ENCODE peak calls at places on chromosomes 11 and 22, in five cellular contexts. I is Peyer's patch, K is IMR-90, Y is left ventricle myocardium inferior, T is adrenal gland. O is an unnamed sample.

GRCh38 chr11:46001427-46002049 is 79.1 kb downstream of the LARGE2 start:
- DNase-seq in K (peak; percentile 70), T (no peak), I (no peak), Y (no peak), O (no peak)

GRCh38 chr11:15911377-15912044 is 444.8 kb downstream of the SOX6 start:
- DNase-seq in I (no peak), Y (peak; percentile 69), K (peak; percentile 74), T (peak; percentile 71), O (no peak)

GRCh38 chr11:95556342-95557151 is 233.0 kb downstream of the FAM76B start:
- DNase-seq in Y (no peak), I (no peak), K (peak; percentile 49), T (no peak), O (peak; percentile 66)

GRCh38 chr11:45371251-45371749 is 85.2 kb upstream of the SYT13 start:
- DNase-seq in I (peak; percentile 64), K (peak; percentile 46), Y (peak; percentile 57), T (peak; percentile 72), O (peak; percentile 18)

GRCh38 chr11:69240332-69241074 is 53.5 kb upstream of the MYEOV start:
- DNase-seq in K (peak; percentile 14), Y (no peak), I (no peak), T (peak; percentile 18), O (no peak)

GRCh38 chr22:21816787-21817496 is 50.5 kb downstream of the MAPK1 start:
- DNase-seq in T (peak; percentile 20), Y (no peak), K (peak; percentile 95), I (no peak), O (peak; percentile 76)

GRCh38 chr11:120334894-120335462 is 1.2 kb upstream of the ARHGEF12 start:
- DNase-seq in K (peak; percentile 94), T (peak; percentile 84), I (no peak), Y (no peak), O (peak; percentile 77)

GRCh38 chr11:132944557-132944920 is 587.8 kb downstream of the OPCML start:
- DNase-seq in I (no peak), K (no peak), Y (no peak), T (no peak), O (no peak)

GRCh38 chr11:15815246-15816209 is 540.8 kb downstream of the SOX6 start:
- DNase-seq in I (no peak), T (no peak), Y (no peak), K (no peak), O (peak; percentile 5)

GRCh38 chr11:62575156-62575555 is 1.5 kb upstream of the EEF1G start:
- DNase-seq in T (no peak), Y (no peak), I (peak; percentile 69), K (no peak), O (no peak)

GRCh38 chr11:65542738-65543390 is 15.3 kb downstream of the LTBP3 start:
- DNase-seq in T (no peak), Y (no peak), I (no peak), K (no peak), O (no peak)

GRCh38 chr22:49169074-49169744 is 658.5 kb downstream of the BRD1 start:
- DNase-seq in Y (no peak), I (no peak), K (no peak), T (no peak), O (no peak)

GRCh38 chr11:17012712-17013547 is 1.3 kb downstream of the PLEKHA7 start:
- DNase-seq in K (peak; percentile 52), Y (peak; percentile 55), T (no peak), I (peak; percentile 86), O (peak; percentile 10)

GRCh38 chr11:114171257-114172054 is 111.9 kb downstream of the ZBTB16 start:
- DNase-seq in T (peak; percentile 99), I (peak; percentile 91), K (no peak), Y (peak; percentile 96), O (no peak)

GRCh38 chr11:99773646-99774045 is 752.9 kb downstream of the CNTN5 start:
- DNase-seq in K (peak; percentile 60), Y (no peak), T (peak; percentile 53), I (no peak), O (no peak)

GRCh38 chr11:9862981-9863380 is 199.1 kb downstream of the SWAP70 start:
- DNase-seq in Y (no peak), T (no peak), I (no peak), K (no peak), O (peak; percentile 69)

GRCh38 chr11:3877252-3878035 is 22.0 kb downstream of the STIM1 start:
- DNase-seq in Y (no peak), K (no peak), I (no peak), T (no peak), O (no peak)

GRCh38 chr11:18383388-18384156 is 10.8 kb upstream of the LDHA start:
- DNase-seq in I (peak; percentile 78), K (peak; percentile 96), Y (peak; percentile 66), T (peak; percentile 96), O (peak; percentile 97)

GRCh38 chr11:106311531-106312230 is 234.2 kb downstream of the AASDHPPT start:
- DNase-seq in I (no peak), K (no peak), T (no peak), Y (no peak), O (no peak)

GRCh38 chr11:123674297-123674696 is 19.9 kb upstream of the SCN3B start:
- DNase-seq in Y (no peak), K (no peak), T (no peak), I (no peak), O (no peak)

GRCh38 chr11:107018902-107019493 is 722 bp upstream of the GUCY1A2 start:
- DNase-seq in Y (peak; percentile 50), T (peak; percentile 71), K (peak; percentile 61), I (peak; percentile 51), O (no peak)

GRCh38 chr11:69386594-69387408 is 92.8 kb downstream of the MYEOV start:
- DNase-seq in K (no peak), T (no peak), Y (no peak), I (no peak), O (no peak)

GRCh38 chr11:46676436-46677158 is 23.8 kb downstream of the ARHGAP1 start:
- DNase-seq in T (no peak), K (no peak), Y (no peak), I (no peak), O (no peak)

GRCh38 chr11:4025957-4026324 is 68.7 kb upstream of the RRM1 start:
- DNase-seq in K (peak; percentile 10), T (no peak), Y (no peak), I (no peak), O (no peak)

GRCh38 chr22:35191412-35191811 is 65.9 kb upstream of the HMGXB4 start:
- DNase-seq in T (no peak), I (no peak), K (peak; percentile 3), Y (no peak), O (peak; percentile 8)

GRCh38 chr11:92596596-92597317 is 372.1 kb downstream of the FAT3 start:
- DNase-seq in T (no peak), K (no peak), I (no peak), Y (no peak), O (no peak)

GRCh38 chr11:69867076-69868002 is 48.1 kb upstream of the FGF3 start:
- DNase-seq in I (peak; percentile 35), K (peak; percentile 53), Y (no peak), T (peak; percentile 34), O (no peak)

GRCh38 chr11:102810943-102811528 is 13.1 kb upstream of the MMP1 start:
- DNase-seq in I (no peak), K (peak; percentile 45), T (no peak), Y (no peak), O (no peak)

GRCh38 chr22:27797793-27798525 is 3.6 kb downstream of the MN1 start:
- DNase-seq in I (no peak), K (no peak), Y (no peak), T (no peak), O (no peak)

GRCh38 chr22:27799334-27800249 is 2.0 kb downstream of the MN1 start:
- DNase-seq in T (no peak), K (no peak), I (no peak), Y (peak; percentile 34), O (no peak)

GRCh38 chr22:27800250-27801131 is 1.1 kb downstream of the MN1 start:
- DNase-seq in K (no peak), Y (peak; percentile 33), I (no peak), T (no peak), O (no peak)

GRCh38 chr22:27796829-27797792 is 4.4 kb downstream of the MN1 start:
- DNase-seq in T (no peak), Y (no peak), I (no peak), K (no peak), O (no peak)

DNA sequence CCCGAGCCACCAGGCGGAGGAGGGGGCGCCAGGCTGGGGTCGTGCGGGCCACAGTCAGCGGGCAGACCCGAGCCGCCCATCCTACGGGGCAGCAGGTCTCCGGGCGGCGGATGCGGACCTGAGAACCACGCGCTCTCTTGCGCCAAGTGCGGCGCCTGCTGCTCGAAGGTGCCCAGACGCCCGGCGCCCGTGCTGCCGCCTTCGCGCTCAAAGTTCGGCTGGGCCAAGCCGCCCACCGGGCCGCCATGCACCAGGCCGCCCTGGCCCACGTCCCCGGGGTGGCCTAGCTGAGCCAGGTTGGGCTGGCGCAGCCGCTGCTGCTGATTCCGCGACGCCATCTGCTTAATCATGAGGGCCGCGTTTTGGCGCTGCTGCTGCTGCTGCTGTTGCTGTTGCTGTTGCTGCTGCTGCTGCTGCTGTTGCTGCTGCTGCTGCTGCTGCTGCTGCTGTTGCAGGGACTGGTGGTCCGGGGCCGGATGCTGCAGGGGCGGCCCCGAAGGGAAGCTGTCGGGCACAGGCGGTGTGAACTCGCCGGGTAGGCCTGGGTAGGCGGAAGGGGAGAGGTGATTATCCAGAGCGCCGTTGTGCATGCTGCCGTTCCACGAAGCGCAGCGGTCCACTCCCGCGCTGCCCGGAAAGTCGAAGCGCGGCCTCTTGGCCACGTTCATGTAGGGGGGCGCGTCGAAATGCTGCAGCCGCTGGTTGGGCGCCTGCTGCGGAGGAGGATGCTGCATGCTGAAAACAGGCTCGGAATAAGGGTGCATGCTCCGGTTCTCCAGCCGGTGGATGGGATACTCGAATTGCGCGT is 2.8 kb downstream of the MN1 start:
- DNase-seq in I (no peak), K (no peak), Y (no peak), T (no peak), O (no peak)
- H3K4me3 ChIP-seq in I (no peak overlapping the region), K (no peak overlapping the region), Y (peak overlapping the region; percentile 92), T (no peak overlapping the region), O (no peak overlapping the region)

GRCh38 chr11:12199231-12199948 is 89.0 kb downstream of the MICAL2 start:
- DNase-seq in I (no peak), Y (no peak), T (no peak), K (no peak), O (no peak)
- TF ChIP-seq CTCF in I (no peak), Y (no peak), T (no peak), K (no peak), O (no peak)

DNA sequence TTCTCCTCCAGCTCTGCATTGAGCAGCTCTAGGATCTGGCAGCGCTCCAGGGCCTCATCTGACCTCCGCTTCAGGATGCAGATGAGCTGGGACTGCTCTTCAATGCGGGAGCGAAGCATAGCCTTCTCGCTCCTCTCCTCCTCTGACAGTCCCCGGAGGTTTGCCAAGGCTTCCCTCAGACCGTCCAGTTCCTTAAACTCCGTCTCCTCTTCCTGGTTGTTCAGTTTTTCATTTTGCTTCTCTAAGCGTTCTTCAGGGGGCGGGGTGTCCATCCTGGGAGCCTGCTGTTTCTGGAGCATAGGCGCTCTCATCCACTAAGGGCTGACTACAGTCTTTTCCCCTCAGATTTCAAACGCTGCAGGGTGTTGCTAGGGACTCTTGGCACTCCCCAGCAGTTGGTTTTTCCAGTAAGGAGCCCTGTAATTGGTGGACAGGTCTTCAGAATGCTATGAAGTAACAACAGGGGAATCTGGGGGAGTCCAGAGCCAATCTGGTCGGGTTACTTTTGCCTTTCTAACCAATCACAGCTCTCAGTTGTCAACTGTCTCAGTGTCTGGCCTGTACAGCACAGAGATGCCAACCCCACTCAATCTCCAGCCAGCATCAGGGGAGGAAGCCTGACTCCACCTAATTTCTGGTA is at the start of gene CCDC89:
- DNase-seq in K (peak; percentile 99), T (peak; percentile 77), I (peak; percentile 54), Y (peak; percentile 77), O (peak; percentile 73)
- H3K4me3 ChIP-seq in K (peak within 1 kb of the TSS; percentile 52), T (peak within 1 kb of the TSS; percentile 11), I (no peak within 1 kb of the TSS), Y (peak within 1 kb of the TSS; percentile 61), O (peak within 1 kb of the TSS; percentile 22)

GRCh38 chr11:111926505-111927391 is 8.0 kb downstream of the C11orf52 start:
- DNase-seq in I (peak; percentile 98), Y (peak; percentile 97), T (peak; percentile 98), K (peak; percentile 96), O (peak; percentile 87)
- TF ChIP-seq CTCF in I (peak; percentile 31), Y (peak; percentile 9), T (peak; percentile 16), K (no peak), O (peak; percentile 7)